ENCODE peak calls at places on chromosomes 1 and 21, in five cellular contexts. One of them, this sample, is unnamed. For H3K9me3, the result is how much of the 10 kb centered on the place peaks cover.

GRCh38 chr1:208335386-208335785 is 91.2 kb upstream of the PLXNA2 start:
- DNase-seq in neural progenitor cell: peak
- DNase-seq in CD8-positive, alpha-beta T cell: no peak
- DNase-seq in heart left ventricle: no peak
- DNase-seq in tibial artery: no peak
- DNase-seq in this sample: no peak

GRCh38 chr21:35232545-35233176 is 183.6 kb upstream of the RUNX1 start:
- DNase-seq in neural progenitor cell: no peak
- DNase-seq in CD8-positive, alpha-beta T cell: no peak
- DNase-seq in heart left ventricle: no peak
- DNase-seq in tibial artery: no peak
- DNase-seq in this sample: no peak

GRCh38 chr1:176800978-176801552 is 338.1 kb downstream of the PAPPA2 start:
- DNase-seq in neural progenitor cell: no peak
- DNase-seq in CD8-positive, alpha-beta T cell: no peak
- DNase-seq in heart left ventricle: no peak
- DNase-seq in tibial artery: no peak
- DNase-seq in this sample: no peak

GRCh38 chr1:40001456-40001855 is 39.1 kb upstream of the CAP1 start:
- DNase-seq in neural progenitor cell: no peak
- DNase-seq in CD8-positive, alpha-beta T cell: no peak
- DNase-seq in heart left ventricle: no peak
- DNase-seq in tibial artery: no peak
- DNase-seq in this sample: no peak

GRCh38 chr1:43147625-43148319 is 24.3 kb downstream of the EBNA1BP2 start:
- DNase-seq in neural progenitor cell: peak
- DNase-seq in CD8-positive, alpha-beta T cell: no peak
- DNase-seq in heart left ventricle: peak
- DNase-seq in tibial artery: peak
- DNase-seq in this sample: peak

GRCh38 chr1:36366091-36366661 is 19.5 kb downstream of the STK40 start:
- DNase-seq in neural progenitor cell: peak
- DNase-seq in CD8-positive, alpha-beta T cell: peak
- DNase-seq in heart left ventricle: peak
- DNase-seq in tibial artery: no peak
- DNase-seq in this sample: peak

GRCh38 chr1:911875-912739 is 11.6 kb upstream of the SAMD11 start:
- DNase-seq in neural progenitor cell: peak
- DNase-seq in CD8-positive, alpha-beta T cell: no peak
- DNase-seq in heart left ventricle: no peak
- DNase-seq in tibial artery: no peak
- DNase-seq in this sample: no peak

GRCh38 chr1:244302889-244303609 is 148.7 kb downstream of the ADSS2 start:
- DNase-seq in neural progenitor cell: no peak
- DNase-seq in CD8-positive, alpha-beta T cell: no peak
- DNase-seq in heart left ventricle: no peak
- DNase-seq in tibial artery: no peak
- DNase-seq in this sample: no peak

GRCh38 chr1:164921493-164921892 is 362.5 kb downstream of the PBX1 start:
- DNase-seq in neural progenitor cell: no peak
- DNase-seq in CD8-positive, alpha-beta T cell: no peak
- DNase-seq in heart left ventricle: no peak
- DNase-seq in tibial artery: no peak
- DNase-seq in this sample: no peak

GRCh38 chr1:1080122-1080753 is 6.1 kb upstream of the RNF223 start:
- DNase-seq in neural progenitor cell: peak
- DNase-seq in CD8-positive, alpha-beta T cell: no peak
- DNase-seq in heart left ventricle: peak
- DNase-seq in tibial artery: peak
- DNase-seq in this sample: no peak

GRCh38 chr1:1101503-1101902 is 14.4 kb downstream of the C1orf159 start:
- DNase-seq in neural progenitor cell: no peak
- DNase-seq in CD8-positive, alpha-beta T cell: no peak
- DNase-seq in heart left ventricle: no peak
- DNase-seq in tibial artery: peak
- DNase-seq in this sample: no peak

GRCh38 chr1:90561926-90562325 is 155.2 kb downstream of the BARHL2 start:
- DNase-seq in neural progenitor cell: no peak
- DNase-seq in CD8-positive, alpha-beta T cell: no peak
- DNase-seq in heart left ventricle: no peak
- DNase-seq in tibial artery: no peak
- DNase-seq in this sample: no peak

GRCh38 chr1:30411206-30411605 is 312.2 kb downstream of the MATN1 start:
- DNase-seq in neural progenitor cell: no peak
- DNase-seq in CD8-positive, alpha-beta T cell: no peak
- DNase-seq in heart left ventricle: no peak
- DNase-seq in tibial artery: no peak
- DNase-seq in this sample: no peak

GRCh38 chr1:91283421-91283726 is 121.3 kb downstream of the HFM1 start:
- DNase-seq in neural progenitor cell: no peak
- DNase-seq in CD8-positive, alpha-beta T cell: no peak
- DNase-seq in heart left ventricle: no peak
- DNase-seq in tibial artery: no peak
- DNase-seq in this sample: no peak

GRCh38 chr1:7108251-7108650 is 323.0 kb downstream of the CAMTA1 start:
- DNase-seq in neural progenitor cell: no peak
- DNase-seq in CD8-positive, alpha-beta T cell: no peak
- DNase-seq in heart left ventricle: no peak
- DNase-seq in tibial artery: no peak
- DNase-seq in this sample: no peak

GRCh38 chr1:196143602-196144342 is 464.5 kb downstream of the KCNT2 start:
- DNase-seq in neural progenitor cell: peak
- DNase-seq in CD8-positive, alpha-beta T cell: no peak
- DNase-seq in heart left ventricle: no peak
- DNase-seq in tibial artery: no peak
- DNase-seq in this sample: no peak

GRCh38 chr1:26289158-26290059 is 9.5 kb downstream of the SH3BGRL3 start:
- DNase-seq in neural progenitor cell: peak
- DNase-seq in CD8-positive, alpha-beta T cell: no peak
- DNase-seq in heart left ventricle: no peak
- DNase-seq in tibial artery: no peak
- DNase-seq in this sample: peak

GRCh38 chr1:227273557-227273956 is 44.7 kb downstream of the CDC42BPA start:
- DNase-seq in neural progenitor cell: peak
- DNase-seq in CD8-positive, alpha-beta T cell: no peak
- DNase-seq in heart left ventricle: no peak
- DNase-seq in tibial artery: no peak
- DNase-seq in this sample: no peak

GRCh38 chr1:34597877-34598514 is 156.9 kb upstream of the GJB5 start:
- DNase-seq in neural progenitor cell: peak
- DNase-seq in CD8-positive, alpha-beta T cell: peak
- DNase-seq in heart left ventricle: peak
- DNase-seq in tibial artery: peak
- DNase-seq in this sample: peak

GRCh38 chr1:55129194-55129728 is 85.9 kb downstream of the USP24 start:
- DNase-seq in neural progenitor cell: no peak
- DNase-seq in CD8-positive, alpha-beta T cell: no peak
- DNase-seq in heart left ventricle: no peak
- DNase-seq in tibial artery: peak
- DNase-seq in this sample: no peak

GRCh38 chr1:111987502-111987901 is 2.0 kb downstream of the KCND3 start:
- DNase-seq in neural progenitor cell: no peak
- DNase-seq in CD8-positive, alpha-beta T cell: no peak
- DNase-seq in heart left ventricle: peak
- DNase-seq in tibial artery: no peak
- DNase-seq in this sample: no peak

GRCh38 chr1:19682257-19682656 is 17.6 kb downstream of the HTR6 start:
- DNase-seq in neural progenitor cell: no peak
- DNase-seq in CD8-positive, alpha-beta T cell: no peak
- DNase-seq in heart left ventricle: no peak
- DNase-seq in tibial artery: no peak
- DNase-seq in this sample: no peak

GRCh38 chr1:204340137-204340536 is 19.6 kb downstream of the PLEKHA6 start:
- DNase-seq in neural progenitor cell: peak
- DNase-seq in CD8-positive, alpha-beta T cell: no peak
- DNase-seq in heart left ventricle: no peak
- DNase-seq in tibial artery: no peak
- DNase-seq in this sample: no peak

GRCh38 chr1:20589331-20590312 is 725 bp downstream of the CDA start:
- DNase-seq in neural progenitor cell: peak
- DNase-seq in CD8-positive, alpha-beta T cell: no peak
- DNase-seq in heart left ventricle: peak
- DNase-seq in tibial artery: peak
- DNase-seq in this sample: no peak

GRCh38 chr1:207362962-207363858 is 41.7 kb downstream of the CD55 start:
- DNase-seq in neural progenitor cell: no peak
- DNase-seq in CD8-positive, alpha-beta T cell: no peak
- DNase-seq in heart left ventricle: no peak
- DNase-seq in tibial artery: no peak
- DNase-seq in this sample: peak

GRCh38 chr1:226060976-226061792 is 1.3 kb upstream of the H3-3A start:
- DNase-seq in neural progenitor cell: no peak
- DNase-seq in CD8-positive, alpha-beta T cell: no peak
- DNase-seq in heart left ventricle: no peak
- DNase-seq in tibial artery: no peak
- DNase-seq in this sample: no peak

GRCh38 chr1:12368646-12369045 is 138.8 kb downstream of the VPS13D start:
- DNase-seq in neural progenitor cell: no peak
- DNase-seq in CD8-positive, alpha-beta T cell: no peak
- DNase-seq in heart left ventricle: no peak
- DNase-seq in tibial artery: no peak
- DNase-seq in this sample: no peak

GRCh38 chr1:75257424-75257823 is 123.2 kb downstream of the LHX8 start:
- DNase-seq in neural progenitor cell: peak
- DNase-seq in CD8-positive, alpha-beta T cell: no peak
- DNase-seq in heart left ventricle: no peak
- DNase-seq in tibial artery: no peak
- DNase-seq in this sample: no peak

GRCh38 chr1:226736908-226737818 is 1.9 kb downstream of the ITPKB start:
- DNase-seq in neural progenitor cell: peak
- DNase-seq in CD8-positive, alpha-beta T cell: peak
- DNase-seq in heart left ventricle: peak
- DNase-seq in tibial artery: peak
- DNase-seq in this sample: peak

GRCh38 chr21:15560383-15561056 is 169.3 kb upstream of the USP25 start:
- DNase-seq in neural progenitor cell: no peak
- DNase-seq in CD8-positive, alpha-beta T cell: no peak
- DNase-seq in heart left ventricle: no peak
- DNase-seq in tibial artery: no peak
- DNase-seq in this sample: no peak

GRCh38 chr1:180175291-180175690 is 20.6 kb downstream of the QSOX1 start:
- DNase-seq in neural progenitor cell: no peak
- DNase-seq in CD8-positive, alpha-beta T cell: no peak
- DNase-seq in heart left ventricle: no peak
- DNase-seq in tibial artery: no peak
- DNase-seq in this sample: no peak

GRCh38 chr1:43968348-43968948 is 1.4 kb upstream of the DPH2 start:
- DNase-seq in neural progenitor cell: peak
- DNase-seq in CD8-positive, alpha-beta T cell: no peak
- DNase-seq in heart left ventricle: no peak
- DNase-seq in tibial artery: no peak
- DNase-seq in this sample: no peak

GRCh38 chr1:94039514-94039870 is 81.5 kb downstream of the ABCA4 start:
- DNase-seq in neural progenitor cell: peak
- DNase-seq in CD8-positive, alpha-beta T cell: peak
- DNase-seq in heart left ventricle: peak
- DNase-seq in tibial artery: peak
- DNase-seq in this sample: peak

GRCh38 chr1:4871373-4871772 is 217.0 kb downstream of the AJAP1 start:
- DNase-seq in neural progenitor cell: no peak
- DNase-seq in CD8-positive, alpha-beta T cell: no peak
- DNase-seq in heart left ventricle: no peak
- DNase-seq in tibial artery: no peak
- DNase-seq in this sample: no peak
- H3K9me3 ChIP-seq in neural progenitor cell: under half
- H3K9me3 ChIP-seq in CD8-positive, alpha-beta T cell: under half
- H3K9me3 ChIP-seq in heart left ventricle: under half
- H3K9me3 ChIP-seq in tibial artery: under half
- H3K9me3 ChIP-seq in this sample: under half

GRCh38 chr1:4087530-4088420 is 187.7 kb upstream of the C1orf174 start:
- DNase-seq in neural progenitor cell: no peak
- DNase-seq in CD8-positive, alpha-beta T cell: no peak
- DNase-seq in heart left ventricle: no peak
- DNase-seq in tibial artery: no peak
- DNase-seq in this sample: no peak
- H3K9me3 ChIP-seq in neural progenitor cell: under half
- H3K9me3 ChIP-seq in CD8-positive, alpha-beta T cell: under half
- H3K9me3 ChIP-seq in heart left ventricle: under half
- H3K9me3 ChIP-seq in tibial artery: under half
- H3K9me3 ChIP-seq in this sample: under half

DNA sequence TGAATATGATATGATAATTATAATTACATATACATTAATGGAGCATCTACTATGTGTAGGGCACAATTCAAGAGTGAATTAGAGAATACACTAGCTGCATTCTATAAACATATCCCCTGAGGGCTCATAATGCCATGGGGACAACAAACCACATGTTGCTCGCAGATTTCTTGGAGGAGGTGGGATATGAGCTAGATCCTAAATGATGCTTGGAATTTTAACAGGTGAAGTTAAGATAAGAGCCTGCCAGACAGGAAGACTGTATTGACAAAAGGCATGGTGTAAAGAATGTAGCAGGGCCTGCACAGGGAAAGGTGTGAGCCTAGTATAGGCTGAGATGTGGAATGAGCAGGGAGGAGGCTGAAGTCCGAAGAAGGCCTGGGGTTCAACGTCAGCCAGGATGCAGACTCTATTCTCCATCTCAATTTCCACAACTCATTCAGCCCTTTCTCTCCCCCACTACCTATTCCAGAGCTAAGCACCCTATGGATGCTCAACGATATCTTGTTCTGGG is 120.2 kb downstream of the ELAVL4 start:
- DNase-seq in neural progenitor cell: no peak
- DNase-seq in CD8-positive, alpha-beta T cell: no peak
- DNase-seq in heart left ventricle: no peak
- DNase-seq in tibial artery: no peak
- DNase-seq in this sample: no peak
- H3K9me3 ChIP-seq in neural progenitor cell: under half
- H3K9me3 ChIP-seq in CD8-positive, alpha-beta T cell: under half
- H3K9me3 ChIP-seq in heart left ventricle: under half
- H3K9me3 ChIP-seq in tibial artery: under half
- H3K9me3 ChIP-seq in this sample: under half

DNA sequence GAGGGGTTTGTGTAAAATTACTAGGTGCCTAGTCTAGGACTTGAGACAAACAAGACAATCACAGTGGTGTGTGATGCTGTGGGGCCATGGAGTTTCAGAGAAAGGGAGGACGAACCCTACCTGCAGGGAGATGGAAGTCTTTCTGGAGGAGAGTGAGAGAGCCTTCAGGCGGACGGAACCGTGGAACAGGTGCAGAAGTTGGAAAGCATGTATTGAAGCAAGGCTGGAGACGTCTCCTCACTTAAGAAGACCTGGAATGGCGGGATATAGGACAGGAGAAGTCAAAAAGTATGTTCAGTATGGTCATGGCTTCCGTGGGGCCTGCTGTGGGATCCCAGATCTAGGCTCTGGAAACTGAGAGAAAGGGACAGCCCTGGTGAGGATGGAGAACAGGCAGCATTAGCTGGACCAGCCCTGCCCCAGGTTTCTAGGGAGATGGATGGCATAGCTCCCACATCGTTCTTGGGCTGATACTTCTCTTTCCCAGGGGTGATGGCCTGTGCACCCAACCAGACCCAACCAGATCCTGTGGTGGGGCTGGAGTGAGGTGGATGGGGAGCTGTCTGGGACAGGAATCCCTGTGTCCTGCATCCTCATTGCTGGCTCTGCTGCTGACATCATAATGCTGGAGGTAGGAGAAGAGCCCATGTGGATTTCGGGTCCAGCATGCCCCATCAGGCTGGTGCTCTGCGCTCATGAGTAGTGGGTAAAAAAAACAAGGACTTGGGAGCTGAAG is 15.0 kb upstream of the LRP8 start:
- DNase-seq in neural progenitor cell: no peak
- DNase-seq in CD8-positive, alpha-beta T cell: no peak
- DNase-seq in heart left ventricle: no peak
- DNase-seq in tibial artery: no peak
- DNase-seq in this sample: no peak
- H3K9me3 ChIP-seq in neural progenitor cell: under half
- H3K9me3 ChIP-seq in CD8-positive, alpha-beta T cell: under half
- H3K9me3 ChIP-seq in heart left ventricle: under half
- H3K9me3 ChIP-seq in tibial artery: under half
- H3K9me3 ChIP-seq in this sample: under half

This sample was measured in CD4-positive, alpha-beta memory T cell.